ENCODE peak calls at places on chromosomes 6 and 20, in eight cellular contexts. J is GM20000; B is ACHN; K is Daoy; W is GM23248; R is RCC 7860; N is stimulated activated CD8-positive, alpha-beta memory T cell treated with anti-CD3 and anti-CD28 coated beads, Interleukin-4, amount 100 ng/mL, for 4 hours; A is COR-L47. S is an unnamed sample.
A peak's percentile ranks its signal among the peaks of the same experiment; 100 is the strongest.

GRCh38 chr6:155247618-155248017 is 16.2 kb upstream of the CLDN20 start:
- DNase-seq in J (no peak), B (peak; percentile 32), K (peak; percentile 63), W (peak; percentile 2), R (peak; percentile 37), N (no peak), A (no peak), S (no peak)

GRCh38 chr6:46323312-46323965 is 152.7 kb upstream of the ENPP5 start:
- DNase-seq in J (no peak), B (no peak), K (peak; percentile 74), W (peak; percentile 97), R (no peak), N (no peak), A (no peak), S (no peak)

GRCh38 chr20:63055575-63056235 is 48.9 kb upstream of the BHLHE23 start:
- DNase-seq in J (no peak), B (no peak), K (no peak), W (no peak), R (no peak), N (no peak), A (no peak), S (no peak)

GRCh38 chr6:37051138-37052026 is 45.9 kb downstream of the FGD2 start:
- DNase-seq in J (peak; percentile 81), B (peak; percentile 65), K (peak; percentile 88), W (peak; percentile 87), R (peak; percentile 37), N (peak; percentile 77), A (peak; percentile 82), S (peak; percentile 83)

GRCh38 chr6:89970609-89971337 is 76.5 kb downstream of the GJA10 start:
- DNase-seq in J (peak; percentile 19), B (peak; percentile 56), K (peak; percentile 55), W (peak; percentile 87), R (peak; percentile 29), N (no peak), A (peak; percentile 73), S (peak; percentile 86)

GRCh38 chr6:11747021-11747420 is 31.6 kb downstream of the ADTRP start:
- DNase-seq in J (no peak), B (no peak), K (no peak), W (no peak), R (no peak), N (no peak), A (no peak), S (no peak)

GRCh38 chr20:11676618-11677289 is 240.9 kb upstream of the BTBD3 start:
- DNase-seq in J (peak; percentile 51), B (peak; percentile 35), K (peak; percentile 46), W (peak; percentile 68), R (peak; percentile 24), N (no peak), A (peak; percentile 20), S (peak; percentile 40)

GRCh38 chr20:64105846-64106434 is 1.4 kb downstream of the NPBWR2 start:
- DNase-seq in J (no peak), B (no peak), K (peak; percentile 3), W (no peak), R (no peak), N (no peak), A (no peak), S (no peak)

GRCh38 chr6:47114460-47114859 is 72.3 kb upstream of the ADGRF1 start:
- DNase-seq in J (no peak), B (no peak), K (no peak), W (no peak), R (no peak), N (no peak), A (no peak), S (no peak)

GRCh38 chr20:10654630-10655029 is 19.2 kb downstream of the JAG1 start:
- DNase-seq in J (peak; percentile 37), B (no peak), K (no peak), W (no peak), R (no peak), N (no peak), A (peak; percentile 20), S (peak; percentile 62)

GRCh38 chr20:24045621-24046020 is 57.0 kb upstream of the GGTLC1 start:
- DNase-seq in J (no peak), B (no peak), K (no peak), W (no peak), R (no peak), N (no peak), A (no peak), S (no peak)

GRCh38 chr6:42390228-42390934 is 61.3 kb downstream of the TRERF1 start:
- DNase-seq in J (peak; percentile 32), B (no peak), K (no peak), W (no peak), R (no peak), N (no peak), A (no peak), S (no peak)

GRCh38 chr6:3755637-3756515 is 4.4 kb upstream of the PXDC1 start:
- DNase-seq in J (no peak), B (no peak), K (no peak), W (peak; percentile 22), R (no peak), N (no peak), A (peak; percentile 51), S (peak; percentile 58)

GRCh38 chr6:106916891-106917290 is 57.6 kb downstream of the CD24 start:
- DNase-seq in J (no peak), B (no peak), K (no peak), W (no peak), R (no peak), N (no peak), A (no peak), S (no peak)

GRCh38 chr20:32333988-32334885 is 23.9 kb upstream of the ASXL1 start:
- DNase-seq in J (peak; percentile 47), B (no peak), K (no peak), W (no peak), R (no peak), N (no peak), A (no peak), S (no peak)

GRCh38 chr6:20411953-20412352 is 10.3 kb downstream of the E2F3 start:
- DNase-seq in J (no peak), B (no peak), K (no peak), W (no peak), R (no peak), N (no peak), A (no peak), S (no peak)

GRCh38 chr6:35128496-35128895 is 12.6 kb downstream of the TCP11 start:
- DNase-seq in J (no peak), B (no peak), K (no peak), W (peak; percentile 64), R (no peak), N (no peak), A (no peak), S (no peak)

GRCh38 chr6:116059713-116060571 is 749 bp downstream of the FRK start:
- DNase-seq in J (peak; percentile 15), B (peak; percentile 22), K (peak; percentile 50), W (peak; percentile 42), R (no peak), N (no peak), A (no peak), S (no peak)

GRCh38 chr6:15956205-15957106 is 172.4 kb upstream of the MYLIP start:
- DNase-seq in J (no peak), B (no peak), K (no peak), W (no peak), R (no peak), N (no peak), A (no peak), S (no peak)

GRCh38 chr6:142118926-142119325 is 13.8 kb upstream of the GJE1 start:
- DNase-seq in J (no peak), B (no peak), K (peak; percentile 9), W (peak; percentile 46), R (no peak), N (no peak), A (no peak), S (no peak)

GRCh38 chr20:48740269-48740603 is 87.6 kb downstream of the PREX1 start:
- DNase-seq in J (no peak), B (no peak), K (no peak), W (no peak), R (no peak), N (no peak), A (no peak), S (peak; percentile 42)

GRCh38 chr6:107632757-107633156 is 142.8 kb downstream of the SOBP start:
- DNase-seq in J (no peak), B (no peak), K (no peak), W (no peak), R (no peak), N (no peak), A (no peak), S (no peak)

GRCh38 chr6:161727063-161727462 is 453.2 kb upstream of the AGPAT4 start:
- DNase-seq in J (no peak), B (no peak), K (no peak), W (no peak), R (no peak), N (no peak), A (no peak), S (no peak)

GRCh38 chr6:33607784-33608161 is 13.3 kb upstream of the ITPR3 start:
- DNase-seq in J (peak; percentile 68), B (peak; percentile 59), K (peak; percentile 30), W (no peak), R (no peak), N (no peak), A (peak; percentile 37), S (peak; percentile 16)

GRCh38 chr6:125868252-125868651 is 77.5 kb downstream of the NCOA7 start:
- DNase-seq in J (no peak), B (no peak), K (no peak), W (peak; percentile 84), R (no peak), N (no peak), A (no peak), S (no peak)

GRCh38 chr6:47168176-47168575 is 126.0 kb upstream of the ADGRF1 start:
- DNase-seq in J (no peak), B (peak; percentile 89), K (peak; percentile 98), W (peak; percentile 95), R (peak; percentile 93), N (no peak), A (peak; percentile 40), S (peak; percentile 6)

GRCh38 chr6:11772109-11772830 is 6.3 kb downstream of the ADTRP start:
- DNase-seq in J (no peak), B (peak; percentile 89), K (peak; percentile 94), W (peak; percentile 98), R (peak; percentile 91), N (no peak), A (no peak), S (no peak)

GRCh38 chr6:64010646-64011045 is 375.0 kb downstream of the PHF3 start:
- DNase-seq in J (no peak), B (no peak), K (no peak), W (no peak), R (no peak), N (no peak), A (no peak), S (peak; percentile 33)

GRCh38 chr6:38997128-38997761 is 51.3 kb upstream of the GLP1R start:
- DNase-seq in J (peak; percentile 13), B (peak; percentile 3), K (peak; percentile 51), W (no peak), R (no peak), N (no peak), A (peak; percentile 33), S (no peak)

GRCh38 chr6:56235245-56235644 is 12.1 kb downstream of the COL21A1 start:
- DNase-seq in J (no peak), B (no peak), K (no peak), W (no peak), R (no peak), N (no peak), A (no peak), S (no peak)

GRCh38 chr20:62433655-62434054 is 6.3 kb upstream of the RBBP8NL start:
- DNase-seq in J (no peak), B (no peak), K (no peak), W (peak; percentile 20), R (no peak), N (no peak), A (no peak), S (no peak)

GRCh38 chr6:139323511-139324445 is 32.0 kb upstream of the TXLNB start:
- DNase-seq in J (peak; percentile 36), B (no peak), K (peak; percentile 32), W (peak; percentile 69), R (no peak), N (peak; percentile 67), A (no peak), S (peak; percentile 11)

GRCh38 chr6:118580585-118581419 is 32.7 kb downstream of the PLN start:
- DNase-seq in J (peak; percentile 12), B (peak; percentile 63), K (peak; percentile 51), W (peak; percentile 91), R (peak; percentile 24), N (no peak), A (no peak), S (peak; percentile 77)

S was measured in NCI-H2171 treated with DMSO at 0.1 percent for 48 hours.